ENCODE peak calls at places on chromosome 18, in six cellular contexts. One of them, this sample, is unnamed.

GRCh38 chr18:28854964-28855363 is 678.0 kb upstream of the CDH2 start:
- ATAC-seq in HepG2: no peak
- ATAC-seq in GM12878: no peak
- ATAC-seq in upper lobe of left lung: no peak
- ATAC-seq in K562: no peak
- ATAC-seq in GM23338: peak
- ATAC-seq in this sample: no peak

GRCh38 chr18:12625242-12625641 is 32.7 kb downstream of the SPIRE1 start:
- ATAC-seq in GM23338: no peak
- ATAC-seq in GM12878: no peak
- ATAC-seq in K562: no peak
- ATAC-seq in HepG2: no peak
- ATAC-seq in upper lobe of left lung: no peak
- ATAC-seq in this sample: no peak

GRCh38 chr18:33210575-33211189 is 229.8 kb downstream of the CCDC178 start:
- ATAC-seq in K562: no peak
- ATAC-seq in upper lobe of left lung: no peak
- ATAC-seq in HepG2: peak
- ATAC-seq in GM23338: peak
- ATAC-seq in GM12878: peak
- ATAC-seq in this sample: no peak

GRCh38 chr18:35231052-35231451 is 9.8 kb upstream of the ZNF397 start:
- ATAC-seq in K562: peak
- ATAC-seq in HepG2: peak
- ATAC-seq in GM12878: peak
- ATAC-seq in GM23338: peak
- ATAC-seq in upper lobe of left lung: peak
- ATAC-seq in this sample: peak

GRCh38 chr18:56995579-56996194 is 151.2 kb upstream of the BOD1L2 start:
- ATAC-seq in HepG2: peak
- ATAC-seq in upper lobe of left lung: no peak
- ATAC-seq in GM12878: no peak
- ATAC-seq in K562: no peak
- ATAC-seq in GM23338: peak
- ATAC-seq in this sample: no peak

GRCh38 chr18:77086656-77087390 is 45.8 kb downstream of the MBP start:
- ATAC-seq in GM23338: peak
- ATAC-seq in HepG2: peak
- ATAC-seq in upper lobe of left lung: peak
- ATAC-seq in K562: no peak
- ATAC-seq in GM12878: no peak
- ATAC-seq in this sample: no peak

GRCh38 chr18:48222118-48222517 is 187.1 kb downstream of the ZBTB7C start:
- ATAC-seq in K562: peak
- ATAC-seq in GM12878: peak
- ATAC-seq in GM23338: no peak
- ATAC-seq in upper lobe of left lung: peak
- ATAC-seq in HepG2: peak
- ATAC-seq in this sample: peak

GRCh38 chr18:50944245-50944917 is 23.5 kb upstream of the ELAC1 start:
- ATAC-seq in upper lobe of left lung: peak
- ATAC-seq in K562: no peak
- ATAC-seq in GM12878: no peak
- ATAC-seq in GM23338: no peak
- ATAC-seq in HepG2: no peak
- ATAC-seq in this sample: no peak

GRCh38 chr18:49072940-49073339 is 122.2 kb upstream of the SMAD7 start:
- ATAC-seq in K562: no peak
- ATAC-seq in GM12878: no peak
- ATAC-seq in upper lobe of left lung: no peak
- ATAC-seq in HepG2: no peak
- ATAC-seq in GM23338: no peak
- ATAC-seq in this sample: no peak

GRCh38 chr18:32530947-32531651 is 60.4 kb upstream of the GAREM1 start:
- ATAC-seq in GM12878: peak
- ATAC-seq in HepG2: no peak
- ATAC-seq in upper lobe of left lung: no peak
- ATAC-seq in GM23338: no peak
- ATAC-seq in K562: no peak
- ATAC-seq in this sample: no peak

GRCh38 chr18:3758531-3758930 is 308.6 kb downstream of the TGIF1 start:
- ATAC-seq in GM12878: no peak
- ATAC-seq in upper lobe of left lung: no peak
- ATAC-seq in HepG2: no peak
- ATAC-seq in GM23338: no peak
- ATAC-seq in K562: no peak
- ATAC-seq in this sample: no peak

GRCh38 chr18:61851279-61851678 is 41.5 kb downstream of the RNF152 start:
- ATAC-seq in GM12878: no peak
- ATAC-seq in GM23338: no peak
- ATAC-seq in upper lobe of left lung: no peak
- ATAC-seq in HepG2: no peak
- ATAC-seq in K562: no peak
- ATAC-seq in this sample: no peak

GRCh38 chr18:78837766-78838165 is 141.9 kb upstream of the SALL3 start:
- ATAC-seq in upper lobe of left lung: no peak
- ATAC-seq in HepG2: no peak
- ATAC-seq in K562: no peak
- ATAC-seq in GM23338: no peak
- ATAC-seq in GM12878: no peak
- ATAC-seq in this sample: no peak

GRCh38 chr18:57697434-57697833 is 75.8 kb upstream of the NARS1 start:
- ATAC-seq in GM23338: no peak
- ATAC-seq in K562: no peak
- ATAC-seq in upper lobe of left lung: no peak
- ATAC-seq in HepG2: no peak
- ATAC-seq in GM12878: no peak
- ATAC-seq in this sample: no peak

GRCh38 chr18:63818212-63818611 is 43.0 kb downstream of the SERPINB7 start:
- ATAC-seq in HepG2: no peak
- ATAC-seq in upper lobe of left lung: peak
- ATAC-seq in GM23338: no peak
- ATAC-seq in GM12878: no peak
- ATAC-seq in K562: no peak
- ATAC-seq in this sample: no peak

GRCh38 chr18:76203552-76203951 is 291.5 kb downstream of the ZNF516 start:
- ATAC-seq in HepG2: no peak
- ATAC-seq in GM12878: no peak
- ATAC-seq in K562: no peak
- ATAC-seq in upper lobe of left lung: no peak
- ATAC-seq in GM23338: no peak
- ATAC-seq in this sample: no peak

GRCh38 chr18:46546111-46546640 is 110.8 kb downstream of the LOXHD1 start:
- ATAC-seq in K562: no peak
- ATAC-seq in HepG2: no peak
- ATAC-seq in GM12878: no peak
- ATAC-seq in GM23338: no peak
- ATAC-seq in upper lobe of left lung: no peak
- ATAC-seq in this sample: no peak

GRCh38 chr18:7575465-7576026 is 8.4 kb downstream of the PTPRM start:
- ATAC-seq in K562: no peak
- ATAC-seq in GM12878: no peak
- ATAC-seq in HepG2: peak
- ATAC-seq in GM23338: no peak
- ATAC-seq in upper lobe of left lung: no peak
- ATAC-seq in this sample: no peak

GRCh38 chr18:43350176-43350575 is 72.9 kb upstream of the SYT4 start:
- ATAC-seq in upper lobe of left lung: no peak
- ATAC-seq in K562: no peak
- ATAC-seq in GM12878: no peak
- ATAC-seq in HepG2: no peak
- ATAC-seq in GM23338: no peak
- ATAC-seq in this sample: no peak

GRCh38 chr18:39564716-39565115 is 1999.1 kb upstream of the CELF4 start:
- ATAC-seq in GM12878: no peak
- ATAC-seq in HepG2: no peak
- ATAC-seq in GM23338: no peak
- ATAC-seq in K562: no peak
- ATAC-seq in upper lobe of left lung: no peak
- ATAC-seq in this sample: no peak

GRCh38 chr18:76405761-76406356 is 89.2 kb downstream of the ZNF516 start:
- ATAC-seq in HepG2: peak
- ATAC-seq in upper lobe of left lung: peak
- ATAC-seq in K562: peak
- ATAC-seq in GM23338: peak
- ATAC-seq in GM12878: peak
- ATAC-seq in this sample: peak

GRCh38 chr18:63683152-63683551 is 19.6 kb upstream of the SERPINB11 start:
- ATAC-seq in K562: no peak
- ATAC-seq in GM12878: no peak
- ATAC-seq in HepG2: no peak
- ATAC-seq in GM23338: peak
- ATAC-seq in upper lobe of left lung: peak
- ATAC-seq in this sample: peak

GRCh38 chr18:46051731-46052461 is 20.2 kb downstream of the PSTPIP2 start:
- ATAC-seq in GM23338: no peak
- ATAC-seq in GM12878: no peak
- ATAC-seq in K562: no peak
- ATAC-seq in HepG2: peak
- ATAC-seq in upper lobe of left lung: peak
- ATAC-seq in this sample: peak

DNA sequence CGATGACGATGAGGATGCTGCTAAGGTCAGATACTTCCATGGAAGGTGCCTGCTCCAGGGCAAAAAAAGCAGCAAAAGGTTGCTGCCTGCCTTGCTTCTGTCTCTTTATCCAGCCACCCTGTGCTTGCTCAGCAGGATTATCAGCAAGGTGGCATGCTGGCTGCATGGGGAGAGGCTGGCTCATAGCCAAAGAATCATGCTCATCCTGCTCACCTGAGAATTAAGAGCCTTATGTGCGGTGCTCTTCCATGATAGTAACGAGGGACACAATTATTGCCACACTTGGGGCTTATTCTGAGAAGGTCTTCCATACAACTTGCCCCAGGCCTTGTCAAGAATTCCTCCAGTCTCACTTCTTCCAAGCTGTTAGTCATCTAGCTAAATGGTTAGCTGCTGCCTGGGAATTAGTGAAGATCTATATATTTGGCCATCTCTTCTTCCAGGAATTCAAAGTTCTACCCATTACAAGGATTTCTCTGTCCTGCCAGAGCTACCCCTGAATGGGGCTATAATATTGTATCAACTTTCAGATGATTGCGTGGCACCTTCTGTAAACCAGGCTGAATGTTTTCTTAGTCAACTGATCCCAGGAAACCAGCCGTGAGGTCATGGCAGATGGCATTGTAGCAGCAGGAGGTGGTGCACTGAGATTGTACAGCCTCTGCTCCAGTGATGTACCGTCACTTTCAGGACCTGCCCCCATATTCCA is 60.3 kb upstream of the SEC11C start:
- ATAC-seq in GM23338: no peak
- ATAC-seq in HepG2: no peak
- ATAC-seq in K562: no peak
- ATAC-seq in GM12878: no peak
- ATAC-seq in upper lobe of left lung: no peak
- ATAC-seq in this sample: no peak
- TF ChIP-seq POLR2AphosphoS5 in GM23338: no peak
- TF ChIP-seq POLR2AphosphoS5 in HepG2: no peak
- TF ChIP-seq POLR2AphosphoS5 in K562: no peak
- TF ChIP-seq POLR2AphosphoS5 in GM12878: no peak
- TF ChIP-seq POLR2AphosphoS5 in upper lobe of left lung: no peak
- TF ChIP-seq POLR2AphosphoS5 in this sample: no peak

DNA sequence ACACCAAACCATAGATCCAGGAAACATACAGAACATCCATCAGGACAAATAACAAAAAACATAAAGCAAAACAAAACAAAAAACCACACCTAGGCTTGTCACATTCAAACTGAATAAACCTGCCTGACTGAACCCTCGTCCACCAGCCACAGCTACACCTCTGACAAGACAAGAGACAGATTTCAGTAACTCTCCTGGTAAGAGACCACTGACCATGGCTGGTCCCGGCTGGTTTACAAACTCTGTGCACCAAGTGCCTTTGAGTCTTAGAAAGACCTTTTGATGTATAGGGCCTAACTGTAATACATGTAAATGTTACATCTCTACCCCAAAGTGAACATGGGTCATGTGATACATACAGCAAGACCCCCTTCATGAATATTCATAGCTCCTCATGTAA is 4.8 kb upstream of the SLC66A2 start:
- ATAC-seq in GM23338: no peak
- ATAC-seq in GM12878: no peak
- ATAC-seq in K562: no peak
- ATAC-seq in HepG2: no peak
- ATAC-seq in upper lobe of left lung: no peak
- ATAC-seq in this sample: no peak
- TF ChIP-seq POLR2AphosphoS5 in GM23338: no peak
- TF ChIP-seq POLR2AphosphoS5 in GM12878: no peak
- TF ChIP-seq POLR2AphosphoS5 in K562: no peak
- TF ChIP-seq POLR2AphosphoS5 in HepG2: no peak
- TF ChIP-seq POLR2AphosphoS5 in upper lobe of left lung: no peak
- TF ChIP-seq POLR2AphosphoS5 in this sample: no peak

GRCh38 chr18:59902180-59902992 is 2.6 kb downstream of the PMAIP1 start:
- ATAC-seq in GM12878: no peak
- ATAC-seq in upper lobe of left lung: no peak
- ATAC-seq in K562: no peak
- ATAC-seq in GM23338: no peak
- ATAC-seq in HepG2: no peak
- ATAC-seq in this sample: no peak
- TF ChIP-seq POLR2AphosphoS5 in GM12878: peak
- TF ChIP-seq POLR2AphosphoS5 in upper lobe of left lung: no peak
- TF ChIP-seq POLR2AphosphoS5 in K562: no peak
- TF ChIP-seq POLR2AphosphoS5 in GM23338: no peak
- TF ChIP-seq POLR2AphosphoS5 in HepG2: no peak
- TF ChIP-seq POLR2AphosphoS5 in this sample: no peak

GRCh38 chr18:74518456-74519315 is 15.6 kb upstream of the CNDP1 start:
- ATAC-seq in GM23338: no peak
- ATAC-seq in HepG2: no peak
- ATAC-seq in K562: no peak
- ATAC-seq in GM12878: no peak
- ATAC-seq in upper lobe of left lung: no peak
- ATAC-seq in this sample: no peak
- TF ChIP-seq POLR2AphosphoS5 in GM23338: no peak
- TF ChIP-seq POLR2AphosphoS5 in HepG2: no peak
- TF ChIP-seq POLR2AphosphoS5 in K562: no peak
- TF ChIP-seq POLR2AphosphoS5 in GM12878: no peak
- TF ChIP-seq POLR2AphosphoS5 in upper lobe of left lung: no peak
- TF ChIP-seq POLR2AphosphoS5 in this sample: no peak

DNA sequence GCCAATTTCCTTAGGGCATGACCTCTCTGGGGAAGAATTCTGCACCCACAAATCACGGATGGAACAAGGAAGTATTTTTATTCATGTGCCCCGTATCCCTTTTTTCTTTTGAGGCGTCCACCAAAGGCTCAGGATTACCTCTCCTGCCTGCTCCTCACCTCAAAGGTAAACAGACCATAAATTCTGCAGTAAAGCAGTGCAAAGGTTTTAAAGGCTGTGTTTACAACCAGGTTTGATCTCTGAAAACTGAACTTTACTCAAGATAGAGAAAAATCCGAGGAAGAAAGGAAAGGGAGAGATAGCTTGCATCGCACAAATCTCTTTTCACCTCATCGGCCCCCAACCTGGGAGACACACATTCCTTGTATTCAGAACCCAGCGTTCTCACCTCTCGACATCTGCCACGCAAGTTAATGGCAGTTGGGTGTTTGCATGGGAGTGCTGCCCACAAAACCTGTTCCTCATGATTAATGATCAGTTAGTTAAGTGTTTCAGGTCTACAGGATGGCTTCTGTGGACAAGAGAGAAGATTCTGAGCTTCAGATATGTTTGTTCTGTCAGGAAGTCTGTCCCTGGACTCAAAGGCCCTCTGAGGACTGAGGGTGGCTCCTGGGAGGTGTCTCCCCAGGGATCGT is 72.5 kb downstream of the GATA6 start:
- ATAC-seq in upper lobe of left lung: no peak
- ATAC-seq in GM23338: no peak
- ATAC-seq in K562: no peak
- ATAC-seq in HepG2: peak
- ATAC-seq in GM12878: no peak
- ATAC-seq in this sample: no peak
- TF ChIP-seq POLR2AphosphoS5 in upper lobe of left lung: no peak
- TF ChIP-seq POLR2AphosphoS5 in GM23338: no peak
- TF ChIP-seq POLR2AphosphoS5 in K562: no peak
- TF ChIP-seq POLR2AphosphoS5 in HepG2: no peak
- TF ChIP-seq POLR2AphosphoS5 in GM12878: no peak
- TF ChIP-seq POLR2AphosphoS5 in this sample: no peak

This sample was measured in gastroesophageal sphincter.